ENCODE peak calls at places on chromosome 22, in five cellular contexts. G, J, P, W and X are unnamed samples.
A peak's percentile ranks its signal among the peaks of the same experiment; 100 is the strongest.

GRCh38 chr22:27179161-27179560 is 521.8 kb downstream of the MIAT start:
- DNase-seq in G (no peak), J (no peak), P (no peak), W (no peak), X (no peak)

GRCh38 chr22:34579519-34579918 is 486.4 kb upstream of the ISX start:
- DNase-seq in G (no peak), J (no peak), P (no peak), W (no peak), X (no peak)

GRCh38 chr22:11629661-11630385 is 3898.2 kb upstream of the OR11H1 start:
- DNase-seq in G (no peak), J (no peak), P (no peak), W (no peak), X (peak; percentile 72)

GRCh38 chr22:45129703-45130524 is 33.8 kb upstream of the NUP50 start:
- DNase-seq in G (no peak), J (no peak), P (no peak), W (no peak), X (no peak)

GRCh38 chr22:26777402-26777801 is 120.0 kb downstream of the MIAT start:
- DNase-seq in G (no peak), J (no peak), P (no peak), W (no peak), X (no peak)

GRCh38 chr22:49204599-49205214 is 623.0 kb downstream of the BRD1 start:
- DNase-seq in G (no peak), J (no peak), P (no peak), W (no peak), X (peak; percentile 29)

GRCh38 chr22:32897400-32897799 is 95.9 kb downstream of the TIMP3 start:
- DNase-seq in G (no peak), J (no peak), P (no peak), W (no peak), X (no peak)

GRCh38 chr22:50526849-50527801 is 1.7 kb upstream of the SCO2 start:
- DNase-seq in G (peak; percentile 96), J (no peak), P (no peak), W (no peak), X (peak; percentile 91)

GRCh38 chr22:30217698-30218565 is 28.6 kb downstream of the LIF start:
- DNase-seq in G (no peak), J (no peak), P (no peak), W (no peak), X (no peak)

GRCh38 chr22:21702094-21702493 is 33.5 kb downstream of the YPEL1 start:
- DNase-seq in G (no peak), J (no peak), P (no peak), W (no peak), X (no peak)

GRCh38 chr22:27554106-27554814 is 247.3 kb downstream of the MN1 start:
- DNase-seq in G (no peak), J (peak; percentile 10), P (peak; percentile 40), W (no peak), X (no peak)

GRCh38 chr22:20567371-20567847 is 60.0 kb downstream of the MED15 start:
- DNase-seq in G (no peak), J (no peak), P (no peak), W (no peak), X (peak; percentile 32)

GRCh38 chr22:24429411-24430365 is 2.3 kb downstream of the ADORA2A start:
- DNase-seq in G (no peak), J (peak; percentile 24), P (no peak), W (peak; percentile 43), X (peak; percentile 87)

GRCh38 chr22:33666661-33667619 is 253.3 kb downstream of the LARGE1 start:
- DNase-seq in G (no peak), J (no peak), P (no peak), W (no peak), X (no peak)

GRCh38 chr22:46537946-46538815 is 761 bp upstream of the CELSR1 start:
- DNase-seq in G (peak; percentile 74), J (no peak), P (no peak), W (peak; percentile 62), X (no peak)

GRCh38 chr22:39594411-39594810 is 23.9 kb downstream of the CACNA1I start:
- DNase-seq in G (no peak), J (no peak), P (no peak), W (no peak), X (no peak)

GRCh38 chr22:33785283-33785991 is 134.8 kb downstream of the LARGE1 start:
- DNase-seq in G (no peak), J (no peak), P (no peak), W (no peak), X (no peak)

GRCh38 chr22:29258407-29259252 is 9.2 kb downstream of the RHBDD3 start:
- DNase-seq in G (no peak), J (no peak), P (no peak), W (no peak), X (peak; percentile 74)

GRCh38 chr22:44557064-44557748 is 59.2 kb upstream of the RTL6 start:
- DNase-seq in G (no peak), J (no peak), P (no peak), W (no peak), X (no peak)

GRCh38 chr22:30705710-30706651 is 11.3 kb downstream of the OSBP2 start:
- DNase-seq in G (no peak), J (no peak), P (no peak), W (no peak), X (peak; percentile 22)

GRCh38 chr22:41782316-41782715 is 18.2 kb upstream of the CCDC134 start:
- DNase-seq in G (no peak), J (no peak), P (no peak), W (no peak), X (no peak)